ENCODE peak calls at places on chromosomes 2 and 18, in five cellular contexts. One of them, this sample, is unnamed.
A peak's percentile ranks its signal among the peaks of the same experiment; 100 is the strongest.

GRCh38 chr2:228642861-228643260 is 461.4 kb upstream of the SPHKAP start:
- DNase-seq in A549: no peak
- DNase-seq in K562: no peak
- DNase-seq in GM12878: no peak
- DNase-seq in HepG2: no peak
- DNase-seq in this sample: no peak

GRCh38 chr2:147348886-147349285 is 495.9 kb upstream of the ACVR2A start:
- DNase-seq in K562: no peak
- DNase-seq in A549: no peak
- DNase-seq in HepG2: no peak
- DNase-seq in GM12878: no peak
- DNase-seq in this sample: no peak

GRCh38 chr18:63869851-63870250 is 17.7 kb upstream of the SERPINB2 start:
- DNase-seq in A549: no peak
- DNase-seq in GM12878: no peak
- DNase-seq in K562: no peak
- DNase-seq in HepG2: no peak
- DNase-seq in this sample: no peak

GRCh38 chr2:127166221-127166860 is 53.8 kb downstream of the CYP27C1 start:
- DNase-seq in GM12878: no peak
- DNase-seq in A549: no peak
- DNase-seq in K562: no peak
- DNase-seq in HepG2: no peak
- DNase-seq in this sample: no peak

GRCh38 chr2:108621689-108622681 is 87.7 kb downstream of the LIMS1 start:
- DNase-seq in K562: no peak
- DNase-seq in GM12878: no peak
- DNase-seq in HepG2: no peak
- DNase-seq in A549: no peak
- DNase-seq in this sample: no peak

GRCh38 chr2:112680666-112681101 is 34.9 kb downstream of the SLC20A1 start:
- DNase-seq in HepG2: no peak
- DNase-seq in K562: no peak
- DNase-seq in A549: no peak
- DNase-seq in GM12878: no peak
- DNase-seq in this sample: no peak

GRCh38 chr2:150391779-150392178 is 95.7 kb downstream of the RND3 start:
- DNase-seq in GM12878: peak; percentile 11
- DNase-seq in K562: no peak
- DNase-seq in A549: no peak
- DNase-seq in HepG2: no peak
- DNase-seq in this sample: no peak

GRCh38 chr2:43745457-43745856 is 28.4 kb upstream of the DYNC2LI1 start:
- DNase-seq in A549: no peak
- DNase-seq in K562: no peak
- DNase-seq in GM12878: no peak
- DNase-seq in HepG2: peak; percentile 76
- DNase-seq in this sample: no peak

GRCh38 chr2:96106991-96107882 is 9.1 kb downstream of the ADRA2B start:
- DNase-seq in GM12878: no peak
- DNase-seq in A549: no peak
- DNase-seq in HepG2: no peak
- DNase-seq in K562: no peak
- DNase-seq in this sample: no peak

GRCh38 chr2:168328421-168328820 is 81.0 kb upstream of the STK39 start:
- DNase-seq in A549: no peak
- DNase-seq in GM12878: no peak
- DNase-seq in HepG2: peak; percentile 27
- DNase-seq in K562: no peak
- DNase-seq in this sample: no peak

GRCh38 chr18:50401888-50402287 is 27.0 kb downstream of the SKA1 start:
- DNase-seq in A549: peak; percentile 3
- DNase-seq in HepG2: peak; percentile 77
- DNase-seq in K562: peak; percentile 76
- DNase-seq in GM12878: no peak
- DNase-seq in this sample: no peak

GRCh38 chr2:238449909-238450417 is 23.2 kb downstream of the ASB1 start:
- DNase-seq in A549: no peak
- DNase-seq in GM12878: no peak
- DNase-seq in K562: no peak
- DNase-seq in HepG2: peak; percentile 98
- DNase-seq in this sample: no peak

GRCh38 chr2:39642054-39642742 is 23.5 kb upstream of the TMEM178A start:
- DNase-seq in GM12878: no peak
- DNase-seq in HepG2: peak; percentile 80
- DNase-seq in K562: no peak
- DNase-seq in A549: no peak
- DNase-seq in this sample: peak; percentile 13

GRCh38 chr2:95573866-95574265 is 17.9 kb upstream of the TRIM43 start:
- DNase-seq in HepG2: no peak
- DNase-seq in A549: no peak
- DNase-seq in GM12878: no peak
- DNase-seq in K562: no peak
- DNase-seq in this sample: no peak

GRCh38 chr2:224870341-224870740 is 154.2 kb upstream of the CCDC195 start:
- DNase-seq in GM12878: no peak
- DNase-seq in K562: no peak
- DNase-seq in A549: no peak
- DNase-seq in HepG2: no peak
- DNase-seq in this sample: no peak

GRCh38 chr2:134269986-134270735 is 16.3 kb downstream of the MGAT5 start:
- DNase-seq in GM12878: no peak
- DNase-seq in HepG2: no peak
- DNase-seq in A549: no peak
- DNase-seq in K562: no peak
- DNase-seq in this sample: no peak

GRCh38 chr2:61134141-61134540 is 27.8 kb upstream of the C2orf74 start:
- DNase-seq in A549: no peak
- DNase-seq in GM12878: no peak
- DNase-seq in HepG2: peak; percentile 4
- DNase-seq in K562: no peak
- DNase-seq in this sample: no peak

GRCh38 chr2:110770696-110771425 is 38.5 kb downstream of the ACOXL start:
- DNase-seq in HepG2: no peak
- DNase-seq in K562: no peak
- DNase-seq in A549: no peak
- DNase-seq in GM12878: no peak
- DNase-seq in this sample: no peak

GRCh38 chr18:9608298-9608697 is 6.1 kb downstream of the PPP4R1 start:
- DNase-seq in A549: no peak
- DNase-seq in K562: peak; percentile 61
- DNase-seq in HepG2: no peak
- DNase-seq in GM12878: no peak
- DNase-seq in this sample: no peak

GRCh38 chr2:557635-558301 is 119.4 kb downstream of the TMEM18 start:
- DNase-seq in HepG2: no peak
- DNase-seq in K562: peak; percentile 19
- DNase-seq in GM12878: no peak
- DNase-seq in A549: no peak
- DNase-seq in this sample: no peak

GRCh38 chr18:25985999-25986398 is 104.4 kb downstream of the SS18 start:
- DNase-seq in GM12878: no peak
- DNase-seq in A549: no peak
- DNase-seq in K562: no peak
- DNase-seq in HepG2: no peak
- DNase-seq in this sample: no peak

GRCh38 chr2:176098366-176099158 is 1.0 kb upstream of the HOXD12 start:
- DNase-seq in GM12878: no peak
- DNase-seq in A549: no peak
- DNase-seq in K562: no peak
- DNase-seq in HepG2: no peak
- DNase-seq in this sample: no peak

GRCh38 chr2:237306083-237306786 is 107.7 kb downstream of the COL6A3 start:
- DNase-seq in K562: no peak
- DNase-seq in A549: no peak
- DNase-seq in HepG2: no peak
- DNase-seq in GM12878: no peak
- DNase-seq in this sample: no peak

GRCh38 chr2:207683879-207684627 is 27.4 kb upstream of the CCNYL1 start:
- DNase-seq in GM12878: no peak
- DNase-seq in A549: peak; percentile 60
- DNase-seq in K562: no peak
- DNase-seq in HepG2: peak; percentile 84
- DNase-seq in this sample: peak; percentile 60

GRCh38 chr2:86413296-86414085 is 27.7 kb upstream of the KDM3A start:
- DNase-seq in K562: no peak
- DNase-seq in A549: no peak
- DNase-seq in GM12878: no peak
- DNase-seq in HepG2: no peak
- DNase-seq in this sample: no peak

GRCh38 chr2:23283653-23284052 is 101.3 kb upstream of the KLHL29 start:
- DNase-seq in K562: no peak
- DNase-seq in HepG2: no peak
- DNase-seq in A549: no peak
- DNase-seq in GM12878: no peak
- DNase-seq in this sample: no peak

DNA sequence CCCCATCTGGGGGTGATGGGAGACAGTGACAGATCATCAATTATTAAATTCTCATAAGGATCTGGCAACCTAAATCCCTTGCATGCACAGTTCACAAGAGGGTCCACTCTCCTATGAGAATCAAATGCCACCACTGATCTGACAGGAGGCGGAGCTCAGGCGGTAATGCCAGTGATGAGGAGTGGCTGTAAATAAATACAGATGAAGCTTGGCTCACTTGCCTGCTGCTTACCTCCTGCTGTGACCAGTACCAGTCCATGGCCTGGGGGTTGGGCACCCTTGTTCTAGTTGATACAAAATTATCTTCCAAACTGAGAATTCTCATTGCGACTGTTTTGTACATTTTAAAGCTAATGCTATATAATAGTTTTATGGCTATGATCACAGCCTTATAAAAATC is 258.7 kb downstream of the CTNNA2 start:
- DNase-seq in K562: no peak
- DNase-seq in HepG2: no peak
- DNase-seq in A549: no peak
- DNase-seq in GM12878: no peak
- DNase-seq in this sample: no peak
- TF ChIP-seq REST in K562: no peak
- TF ChIP-seq REST in HepG2: no peak
- TF ChIP-seq REST in A549: no peak
- TF ChIP-seq REST in GM12878: no peak
- TF ChIP-seq REST in this sample: no peak

DNA sequence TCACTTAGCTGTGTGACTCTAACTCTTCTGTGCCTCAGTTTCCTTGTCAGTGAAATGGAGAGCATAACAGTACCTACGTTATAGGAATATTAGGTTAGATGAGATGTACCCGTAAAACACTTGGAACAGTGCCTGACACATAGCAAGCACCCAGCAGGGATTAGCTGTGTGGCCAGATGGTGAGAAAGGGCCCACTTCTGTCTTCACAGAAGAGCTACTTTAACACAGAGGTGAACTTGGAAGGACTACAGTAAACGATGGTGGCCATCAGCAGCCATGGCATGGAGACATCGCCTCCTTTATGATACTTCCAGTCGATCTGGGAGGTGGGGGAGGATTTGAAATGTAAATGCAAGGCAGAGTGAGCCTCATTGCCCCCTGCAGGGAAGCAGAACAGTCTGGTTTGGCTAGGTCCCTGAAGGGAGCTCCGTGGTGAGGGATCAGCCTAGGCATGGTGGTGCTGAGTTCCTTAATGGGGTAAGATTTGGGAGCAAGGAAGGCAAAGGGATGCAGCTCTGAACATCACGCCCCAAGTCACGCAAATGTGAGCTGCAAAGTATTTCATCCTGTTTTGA is 101.7 kb upstream of the ALPP start:
- DNase-seq in HepG2: no peak
- DNase-seq in A549: no peak
- DNase-seq in K562: no peak
- DNase-seq in GM12878: no peak
- DNase-seq in this sample: no peak
- TF ChIP-seq MAX in HepG2: no peak
- TF ChIP-seq MAX in A549: no peak
- TF ChIP-seq MAX in K562: no peak
- TF ChIP-seq MAX in GM12878: no peak
- TF ChIP-seq MAX in this sample: no peak

GRCh38 chr2:62797107-62797506 is 91.6 kb downstream of the EHBP1 start:
- DNase-seq in HepG2: no peak
- DNase-seq in A549: no peak
- DNase-seq in GM12878: no peak
- DNase-seq in K562: no peak
- DNase-seq in this sample: no peak
- TF ChIP-seq REST in HepG2: no peak
- TF ChIP-seq REST in A549: no peak
- TF ChIP-seq REST in GM12878: no peak
- TF ChIP-seq REST in K562: no peak
- TF ChIP-seq REST in this sample: no peak

GRCh38 chr2:166372046-166372445 is 3.7 kb downstream of the SCN9A start:
- DNase-seq in GM12878: no peak
- DNase-seq in K562: no peak
- DNase-seq in A549: no peak
- DNase-seq in HepG2: peak; percentile 99
- DNase-seq in this sample: no peak
- TF ChIP-seq MAX in GM12878: no peak
- TF ChIP-seq MAX in K562: no peak
- TF ChIP-seq MAX in A549: no peak
- TF ChIP-seq MAX in HepG2: peak; percentile 43
- TF ChIP-seq MAX in this sample: no peak

DNA sequence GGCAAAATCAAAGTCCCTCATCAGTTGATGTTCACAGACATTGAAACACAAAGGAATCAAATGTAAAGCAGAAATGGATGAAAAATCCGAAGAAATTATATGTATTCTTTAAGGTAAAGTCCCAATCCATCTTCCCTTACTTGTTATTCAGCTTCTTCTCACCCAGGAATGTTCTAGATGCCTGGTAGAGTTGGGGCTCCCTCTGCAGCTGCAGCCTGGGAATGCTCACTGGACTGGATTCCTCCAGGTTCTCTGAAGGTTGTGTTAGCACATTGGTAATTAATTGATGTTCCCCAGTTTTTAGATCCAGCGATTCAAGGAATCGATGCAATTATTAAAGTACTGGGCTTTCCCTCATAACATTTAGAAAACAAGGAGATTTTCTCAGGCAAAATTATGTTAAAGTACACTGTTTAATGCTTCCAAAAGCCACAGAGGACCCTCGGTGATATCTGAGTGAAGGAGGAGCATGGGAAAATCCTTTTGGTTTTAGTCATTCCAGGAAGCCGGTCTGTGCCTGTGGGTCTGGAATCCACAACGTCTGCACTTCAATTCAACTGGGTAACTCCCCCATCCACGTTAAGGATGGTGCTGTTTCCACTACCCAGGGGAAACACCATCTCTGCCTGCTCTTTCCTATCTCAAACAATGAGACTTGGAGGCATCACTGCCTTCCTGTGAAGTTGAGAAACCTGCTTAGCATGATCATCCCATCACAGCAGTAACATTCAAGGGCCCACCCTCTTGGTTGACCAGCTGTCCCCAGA is 22.0 kb downstream of the NTSR2 start:
- DNase-seq in K562: no peak
- DNase-seq in GM12878: no peak
- DNase-seq in HepG2: no peak
- DNase-seq in A549: no peak
- DNase-seq in this sample: no peak
- TF ChIP-seq REST in K562: no peak
- TF ChIP-seq REST in GM12878: no peak
- TF ChIP-seq REST in HepG2: no peak
- TF ChIP-seq REST in A549: no peak
- TF ChIP-seq REST in this sample: no peak

This sample was measured in HCT116.